ENCODE peak calls at places on chromosomes 4 and X, in ten cellular contexts. X is GM12878; E is naive thymus-derived CD4-positive, alpha-beta T cell; U is IMR-90; C is neuronal stem cell; A is neural progenitor cell; O is mesendoderm; Z is HCT116; M is hepatocyte; V is fibroblast of lung. K is an unnamed sample. For H3K36me3 and H3K4me1, the result is how much of the 10 kb centered on the place peaks cover.

GRCh38 chr4:76377922-76378321 is 43.0 kb downstream of the CCDC158 start:
- DNase-seq in M (peak), E (no peak), C (peak), V (peak), U (peak), O (peak), X (no peak), A (peak), Z (peak), K (peak)

GRCh38 chrX:130125090-130125489 is 14.8 kb upstream of the ELF4 start:
- DNase-seq in C (no peak), V (peak), U (no peak), X (no peak), A (no peak), M (peak), E (no peak), O (no peak), Z (no peak), K (no peak)

GRCh38 chr4:10082047-10082446 is 34.6 kb downstream of the WDR1 start:
- DNase-seq in O (no peak), Z (no peak), A (no peak), U (no peak), E (no peak), C (no peak), V (no peak), X (no peak), M (no peak), K (no peak)

GRCh38 chrX:73481521-73481920 is 34.7 kb downstream of the CDX4 start:
- DNase-seq in O (no peak), E (no peak), C (no peak), Z (no peak), U (no peak), A (no peak), M (no peak), X (no peak), V (no peak), K (no peak)

GRCh38 chr4:94889523-94889922 is 131.8 kb downstream of the BMPR1B start:
- DNase-seq in A (no peak), E (no peak), O (no peak), U (no peak), X (no peak), V (no peak), Z (no peak), M (no peak), C (no peak), K (no peak)

GRCh38 chr4:114378306-114378903 is 220.2 kb upstream of the UGT8 start:
- DNase-seq in X (no peak), E (no peak), A (no peak), Z (no peak), V (peak), U (peak), M (peak), C (no peak), O (peak), K (no peak)

GRCh38 chr4:83724488-83725060 is 188.7 kb downstream of the GPAT3 start:
- DNase-seq in Z (no peak), C (no peak), X (no peak), E (no peak), V (no peak), U (no peak), A (no peak), O (no peak), M (no peak), K (peak)

GRCh38 chrX:53813663-53814440 is 127.3 kb upstream of the HUWE1 start:
- DNase-seq in C (no peak), A (no peak), V (no peak), E (no peak), O (peak), X (no peak), Z (no peak), U (no peak), M (no peak), K (no peak)

GRCh38 chrX:55715847-55716246 is 1.7 kb upstream of the RRAGB start:
- DNase-seq in O (peak), U (no peak), C (no peak), V (no peak), X (no peak), E (no peak), M (no peak), Z (no peak), A (no peak), K (no peak)

GRCh38 chrX:63506320-63506719 is 155.2 kb upstream of the SPIN4 start:
- DNase-seq in O (peak), M (peak), A (peak), E (no peak), Z (peak), V (peak), C (no peak), U (peak), X (no peak), K (peak)

GRCh38 chr4:120688791-120689190 is 233.7 kb downstream of the PRDM5 start:
- DNase-seq in Z (no peak), X (no peak), U (no peak), C (no peak), M (no peak), E (no peak), V (no peak), A (no peak), O (no peak), K (no peak)

GRCh38 chrX:48940404-48940955 is 16.9 kb downstream of the OTUD5 start:
- DNase-seq in E (no peak), O (no peak), X (no peak), M (no peak), C (no peak), U (no peak), V (no peak), Z (no peak), A (no peak), K (no peak)

GRCh38 chr4:23333946-23334878 is 555.6 kb downstream of the PPARGC1A start:
- DNase-seq in C (no peak), Z (no peak), U (peak), V (peak), E (peak), X (peak), O (peak), A (peak), M (peak), K (peak)

GRCh38 chr4:107247738-107248137 is 211.6 kb upstream of the DKK2 start:
- DNase-seq in O (no peak), X (no peak), C (no peak), A (no peak), E (no peak), M (peak), Z (no peak), U (no peak), V (peak), K (no peak)

GRCh38 chr4:174365018-174365587 is 81.4 kb downstream of the CEP44 start:
- DNase-seq in O (peak), V (peak), Z (peak), E (no peak), C (peak), U (peak), X (no peak), M (peak), A (peak), K (peak)

GRCh38 chrX:124232523-124233201 is 99.8 kb upstream of the TEX13D start:
- DNase-seq in E (no peak), Z (no peak), M (no peak), O (peak), V (no peak), A (no peak), X (no peak), U (no peak), C (no peak), K (no peak)

GRCh38 chrX:17805120-17805519 is 56.0 kb downstream of the RAI2 start:
- DNase-seq in V (no peak), M (no peak), C (no peak), Z (no peak), E (no peak), X (no peak), U (no peak), A (no peak), O (peak), K (peak)

GRCh38 chrX:625137-625691 is 5.4 kb upstream of the SHOX start:
- DNase-seq in C (no peak), M (no peak), A (no peak), X (no peak), Z (no peak), U (no peak), O (no peak), V (no peak), E (no peak), K (no peak)

GRCh38 chrX:2960861-2961515 is 31.8 kb upstream of the ARSD start:
- DNase-seq in C (no peak), M (no peak), X (no peak), V (no peak), Z (no peak), O (peak), U (no peak), E (no peak), A (no peak), K (peak)

GRCh38 chr4:181488926-181489325 is 754.3 kb upstream of the TENM3 start:
- DNase-seq in A (no peak), M (no peak), Z (no peak), V (no peak), U (no peak), X (no peak), O (no peak), E (no peak), C (no peak), K (no peak)

GRCh38 chrX:127726227-127726626 is 326.0 kb downstream of the ACTRT1 start:
- DNase-seq in O (peak), E (no peak), M (no peak), X (no peak), A (no peak), U (no peak), Z (no peak), V (no peak), C (no peak), K (no peak)

GRCh38 chrX:148047216-148047615 is 66.1 kb downstream of the FMR1NB start:
- DNase-seq in U (no peak), Z (no peak), M (no peak), A (no peak), E (no peak), X (no peak), O (no peak), C (no peak), V (no peak), K (no peak)

GRCh38 chrX:12901486-12901885 is 4.9 kb upstream of the TLR8 start:
- DNase-seq in O (peak), Z (peak), V (peak), A (peak), X (no peak), U (peak), M (peak), E (peak), C (peak), K (peak)

GRCh38 chrX:47316276-47317025 is 53.9 kb upstream of the ZNF157 start:
- DNase-seq in V (no peak), E (no peak), X (no peak), Z (no peak), M (no peak), C (peak), U (no peak), A (peak), O (peak), K (peak)

GRCh38 chrX:151825927-151826471 is 86.7 kb upstream of the MAGEA4 start:
- DNase-seq in X (no peak), A (no peak), U (peak), M (peak), V (peak), Z (no peak), C (no peak), O (peak), E (no peak), K (no peak)

GRCh38 chr4:139223682-139224317 is 46.8 kb upstream of the ELF2 start:
- DNase-seq in E (no peak), X (no peak), M (peak), A (no peak), Z (no peak), U (peak), O (no peak), V (peak), C (no peak), K (no peak)

GRCh38 chr4:128737098-128737513 is 72.4 kb upstream of the JADE1 start:
- DNase-seq in A (no peak), M (no peak), O (peak), E (no peak), C (no peak), U (no peak), V (peak), Z (no peak), X (no peak), K (no peak)

GRCh38 chr4:137274404-137274803 is 257.9 kb downstream of the PCDH18 start:
- DNase-seq in U (peak), X (no peak), E (no peak), M (peak), Z (no peak), O (no peak), C (no peak), A (no peak), V (no peak), K (no peak)

GRCh38 chr4:150425161-150425560 is 156.8 kb upstream of the MAB21L2 start:
- DNase-seq in U (no peak), M (no peak), A (no peak), X (no peak), V (no peak), Z (no peak), O (no peak), C (no peak), E (no peak), K (no peak)

GRCh38 chrX:9253211-9253610 is 211.6 kb upstream of the TBL1X start:
- DNase-seq in V (no peak), X (no peak), U (no peak), Z (no peak), M (no peak), A (no peak), C (no peak), E (no peak), O (no peak), K (no peak)

GRCh38 chr4:111943796-111944203 is 201.5 kb upstream of the FAM241A start:
- DNase-seq in Z (peak), C (peak), M (peak), A (peak), O (peak), E (no peak), V (peak), X (no peak), U (no peak), K (peak)

GRCh38 chr4:169906104-169906503 is 120.1 kb downstream of the MFAP3L start:
- DNase-seq in U (no peak), V (no peak), X (no peak), C (no peak), E (no peak), A (no peak), O (no peak), M (no peak), Z (no peak), K (no peak)

GRCh38 chr4:46389301-46389761 is 597 bp downstream of the GABRA2 start:
- DNase-seq in V (peak), C (peak), M (peak), Z (no peak), U (no peak), X (no peak), E (no peak), A (peak), O (peak), K (no peak)

GRCh38 chr4:54872246-54872645 is 214.5 kb downstream of the KIT start:
- DNase-seq in M (no peak), E (no peak), V (no peak), O (peak), C (no peak), X (no peak), Z (no peak), U (peak), A (no peak), K (no peak)

GRCh38 chr4:26431461-26432165 is 58.7 kb downstream of the CCKAR start:
- DNase-seq in C (no peak), E (no peak), O (no peak), M (no peak), V (peak), A (no peak), U (peak), Z (no peak), X (no peak), K (no peak)

GRCh38 chrX:13048265-13048664 is 3.8 kb upstream of the FAM9C start:
- DNase-seq in X (no peak), Z (no peak), U (peak), O (no peak), C (no peak), M (no peak), E (no peak), A (no peak), V (peak), K (no peak)

GRCh38 chr4:20809796-20810195 is 109.5 kb downstream of the PACRGL start:
- DNase-seq in E (no peak), Z (peak), V (no peak), O (peak), A (no peak), X (no peak), U (no peak), M (peak), C (peak), K (no peak)

DNA sequence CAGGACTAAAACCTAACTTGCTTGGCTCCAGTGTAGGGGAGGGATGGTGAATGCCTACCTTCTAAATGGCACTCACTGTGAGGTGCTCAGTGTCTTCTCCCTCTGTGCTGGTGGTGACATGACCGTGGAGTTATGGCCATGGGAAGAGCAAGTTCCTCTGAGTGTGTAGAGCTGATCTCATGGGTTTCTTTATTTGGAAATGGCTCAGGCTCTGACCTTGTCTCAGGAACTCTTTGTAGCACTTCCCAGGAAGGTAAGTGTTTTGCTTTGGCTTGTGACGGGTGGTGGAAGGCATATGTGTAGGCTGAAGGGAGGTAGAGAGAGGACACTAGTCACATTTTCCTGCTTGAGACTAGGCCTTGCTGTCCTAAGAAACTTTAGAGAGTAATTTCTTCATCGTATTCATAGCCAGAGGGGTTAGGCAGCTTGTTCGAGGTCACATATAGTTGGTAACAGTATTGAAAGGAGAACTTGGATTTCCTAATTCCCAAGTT is 6.5 kb downstream of the MSN start:
- DNase-seq in Z (no peak), O (no peak), A (no peak), C (no peak), U (no peak), V (peak), X (no peak), M (no peak), E (no peak), K (no peak)
- H3K4me3 ChIP-seq in Z (no peak), O (no peak), A (no peak), C (no peak), U (no peak), V (peak), X (peak), M (no peak), E (peak), K (no peak)

GRCh38 chr4:39770005-39770404 is 72.1 kb downstream of the UBE2K start:
- DNase-seq in U (no peak), V (no peak), A (no peak), E (no peak), Z (no peak), M (no peak), X (no peak), O (no peak), C (no peak), K (no peak)
- H3K36me3 ChIP-seq in U (under half), V (under half), A (under half), E (under half), Z (under half), M (under half), X (under half), O (under half), C (under half), K (under half)

GRCh38 chr4:24570172-24570571 is 14.2 kb downstream of the DHX15 start:
- DNase-seq in A (no peak), X (no peak), U (no peak), O (no peak), V (no peak), C (no peak), E (no peak), M (no peak), Z (no peak), K (no peak)
- H3K4me1 ChIP-seq in A (under half), X (under half), U (under half), O (under half), V (under half), C (under half), E (under half), M (under half), Z (under half), K (under half)

GRCh38 chr4:147480502-147480890 is 401 bp upstream of the EDNRA start:
- DNase-seq in V (no peak), O (no peak), X (no peak), A (no peak), Z (no peak), U (no peak), M (no peak), E (no peak), C (no peak), K (no peak)
- H3K4me3 ChIP-seq in V (peak), O (peak), X (no peak), A (peak), Z (peak), U (peak), M (peak), E (no peak), C (peak), K (no peak)

K was measured in HAP-1.